ENCODE peak calls at places on chromosomes 16 and 17, in ten cellular contexts. One of them, this sample, is unnamed.
A peak's percentile ranks its signal among the peaks of the same experiment; 100 is the strongest.

GRCh38 chr16:89183463-89183862 is 11.9 kb downstream of the CDH15 start:
- DNase-seq in mesendoderm: no peak
- DNase-seq in dorsolateral prefrontal cortex: no peak
- DNase-seq in A549: no peak
- DNase-seq in IMR-90: no peak
- DNase-seq in fibroblast of pulmonary artery: no peak
- DNase-seq in GM12878: no peak
- DNase-seq in uterus: no peak
- DNase-seq in left lung: no peak
- DNase-seq in ovary: no peak
- DNase-seq in this sample: no peak

GRCh38 chr17:79298801-79299200 is 224.2 kb downstream of the ENGASE start:
- DNase-seq in mesendoderm: no peak
- DNase-seq in GM12878: no peak
- DNase-seq in dorsolateral prefrontal cortex: no peak
- DNase-seq in left lung: no peak
- DNase-seq in fibroblast of pulmonary artery: no peak
- DNase-seq in ovary: no peak
- DNase-seq in IMR-90: no peak
- DNase-seq in A549: no peak
- DNase-seq in uterus: no peak
- DNase-seq in this sample: no peak

GRCh38 chr17:6556121-6557039 is at the start of gene PITPNM3:
- DNase-seq in dorsolateral prefrontal cortex: no peak
- DNase-seq in fibroblast of pulmonary artery: no peak
- DNase-seq in ovary: peak; percentile 61
- DNase-seq in uterus: no peak
- DNase-seq in mesendoderm: no peak
- DNase-seq in A549: no peak
- DNase-seq in IMR-90: no peak
- DNase-seq in left lung: peak; percentile 42
- DNase-seq in GM12878: no peak
- DNase-seq in this sample: peak; percentile 90

GRCh38 chr17:35052240-35052608 is 11.3 kb downstream of the RFFL start:
- DNase-seq in A549: no peak
- DNase-seq in left lung: no peak
- DNase-seq in IMR-90: peak; percentile 77
- DNase-seq in mesendoderm: no peak
- DNase-seq in dorsolateral prefrontal cortex: no peak
- DNase-seq in uterus: no peak
- DNase-seq in GM12878: no peak
- DNase-seq in fibroblast of pulmonary artery: no peak
- DNase-seq in ovary: no peak
- DNase-seq in this sample: no peak

GRCh38 chr17:50274142-50274944 is at the start of gene TMEM92:
- DNase-seq in uterus: peak; percentile 65
- DNase-seq in left lung: peak; percentile 83
- DNase-seq in mesendoderm: peak; percentile 94
- DNase-seq in GM12878: no peak
- DNase-seq in A549: peak; percentile 71
- DNase-seq in fibroblast of pulmonary artery: no peak
- DNase-seq in ovary: peak; percentile 55
- DNase-seq in IMR-90: no peak
- DNase-seq in dorsolateral prefrontal cortex: no peak
- DNase-seq in this sample: peak; percentile 97

GRCh38 chr16:50154369-50154947 is 1.4 kb downstream of the TENT4B start:
- DNase-seq in left lung: no peak
- DNase-seq in A549: peak; percentile 16
- DNase-seq in ovary: peak; percentile 21
- DNase-seq in dorsolateral prefrontal cortex: no peak
- DNase-seq in uterus: no peak
- DNase-seq in IMR-90: no peak
- DNase-seq in mesendoderm: peak; percentile 19
- DNase-seq in GM12878: no peak
- DNase-seq in fibroblast of pulmonary artery: no peak
- DNase-seq in this sample: no peak

GRCh38 chr16:23496826-23497542 is 13.3 kb downstream of the GGA2 start:
- DNase-seq in left lung: peak; percentile 56
- DNase-seq in dorsolateral prefrontal cortex: peak; percentile 24
- DNase-seq in IMR-90: peak; percentile 21
- DNase-seq in ovary: peak; percentile 51
- DNase-seq in mesendoderm: no peak
- DNase-seq in GM12878: no peak
- DNase-seq in uterus: peak; percentile 62
- DNase-seq in A549: no peak
- DNase-seq in fibroblast of pulmonary artery: peak; percentile 67
- DNase-seq in this sample: no peak

GRCh38 chr17:27846042-27846655 is 45.8 kb upstream of the NOS2 start:
- DNase-seq in ovary: no peak
- DNase-seq in uterus: no peak
- DNase-seq in mesendoderm: no peak
- DNase-seq in fibroblast of pulmonary artery: no peak
- DNase-seq in left lung: no peak
- DNase-seq in GM12878: no peak
- DNase-seq in dorsolateral prefrontal cortex: no peak
- DNase-seq in A549: no peak
- DNase-seq in IMR-90: no peak
- DNase-seq in this sample: no peak

GRCh38 chr16:12187939-12188673 is 211.6 kb downstream of the SNX29 start:
- DNase-seq in fibroblast of pulmonary artery: no peak
- DNase-seq in uterus: no peak
- DNase-seq in IMR-90: no peak
- DNase-seq in mesendoderm: no peak
- DNase-seq in ovary: no peak
- DNase-seq in left lung: no peak
- DNase-seq in GM12878: no peak
- DNase-seq in dorsolateral prefrontal cortex: no peak
- DNase-seq in A549: peak; percentile 13
- DNase-seq in this sample: no peak
- H3K4me3 ChIP-seq in fibroblast of pulmonary artery: no peak overlapping the region
- H3K4me3 ChIP-seq in uterus: no peak overlapping the region
- H3K4me3 ChIP-seq in IMR-90: no peak overlapping the region
- H3K4me3 ChIP-seq in mesendoderm: no peak overlapping the region
- H3K4me3 ChIP-seq in ovary: no peak overlapping the region
- H3K4me3 ChIP-seq in left lung: no peak overlapping the region
- H3K4me3 ChIP-seq in GM12878: no peak overlapping the region
- H3K4me3 ChIP-seq in dorsolateral prefrontal cortex: no peak overlapping the region
- H3K4me3 ChIP-seq in A549: no peak overlapping the region
- H3K4me3 ChIP-seq in this sample: no peak overlapping the region

DNA sequence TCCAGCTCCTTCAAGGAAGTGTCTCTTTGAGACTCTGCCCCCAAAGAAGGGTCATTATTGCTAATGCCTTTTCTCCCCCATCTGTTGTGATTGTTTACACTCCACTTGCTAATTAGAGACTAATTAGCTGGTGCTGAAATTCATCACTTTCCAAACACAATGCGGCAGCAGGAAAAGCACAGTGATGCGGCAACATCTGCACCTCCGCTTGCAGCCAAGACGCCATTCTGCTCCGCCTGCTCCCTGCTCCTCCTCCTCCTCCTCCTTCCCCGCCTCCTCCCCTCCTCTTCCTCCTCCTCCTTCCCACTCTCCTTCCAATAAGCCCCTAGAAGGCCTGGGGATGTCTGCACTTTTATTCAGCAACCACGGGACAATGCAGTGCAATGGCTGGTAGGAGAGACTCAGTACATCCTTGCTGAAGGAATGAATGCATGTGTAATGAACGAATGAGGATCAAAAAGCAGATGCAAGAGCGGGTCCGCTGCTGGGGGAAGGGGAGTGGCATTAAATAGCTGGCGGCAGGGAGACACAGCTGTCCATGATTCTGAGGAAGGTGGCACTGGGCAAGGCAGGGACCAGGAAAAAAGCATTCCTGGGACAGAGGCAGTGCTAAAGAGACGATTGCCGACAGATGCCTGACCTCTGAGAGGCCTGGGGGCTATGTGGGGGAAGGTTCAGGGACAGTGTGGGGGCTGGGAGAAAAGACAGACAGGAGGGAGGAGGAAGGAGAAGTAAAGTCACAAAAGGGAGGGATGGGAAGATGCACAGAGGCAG is 110.3 kb downstream of the SDK2 start:
- DNase-seq in GM12878: no peak
- DNase-seq in ovary: no peak
- DNase-seq in left lung: no peak
- DNase-seq in dorsolateral prefrontal cortex: peak; percentile 23
- DNase-seq in mesendoderm: peak; percentile 67
- DNase-seq in uterus: no peak
- DNase-seq in fibroblast of pulmonary artery: no peak
- DNase-seq in IMR-90: no peak
- DNase-seq in A549: no peak
- DNase-seq in this sample: no peak
- H3K4me3 ChIP-seq in GM12878: no peak overlapping the region
- H3K4me3 ChIP-seq in ovary: no peak overlapping the region
- H3K4me3 ChIP-seq in left lung: no peak overlapping the region
- H3K4me3 ChIP-seq in dorsolateral prefrontal cortex: no peak overlapping the region
- H3K4me3 ChIP-seq in mesendoderm: no peak overlapping the region
- H3K4me3 ChIP-seq in uterus: no peak overlapping the region
- H3K4me3 ChIP-seq in fibroblast of pulmonary artery: no peak overlapping the region
- H3K4me3 ChIP-seq in IMR-90: no peak overlapping the region
- H3K4me3 ChIP-seq in A549: no peak overlapping the region
- H3K4me3 ChIP-seq in this sample: no peak overlapping the region

DNA sequence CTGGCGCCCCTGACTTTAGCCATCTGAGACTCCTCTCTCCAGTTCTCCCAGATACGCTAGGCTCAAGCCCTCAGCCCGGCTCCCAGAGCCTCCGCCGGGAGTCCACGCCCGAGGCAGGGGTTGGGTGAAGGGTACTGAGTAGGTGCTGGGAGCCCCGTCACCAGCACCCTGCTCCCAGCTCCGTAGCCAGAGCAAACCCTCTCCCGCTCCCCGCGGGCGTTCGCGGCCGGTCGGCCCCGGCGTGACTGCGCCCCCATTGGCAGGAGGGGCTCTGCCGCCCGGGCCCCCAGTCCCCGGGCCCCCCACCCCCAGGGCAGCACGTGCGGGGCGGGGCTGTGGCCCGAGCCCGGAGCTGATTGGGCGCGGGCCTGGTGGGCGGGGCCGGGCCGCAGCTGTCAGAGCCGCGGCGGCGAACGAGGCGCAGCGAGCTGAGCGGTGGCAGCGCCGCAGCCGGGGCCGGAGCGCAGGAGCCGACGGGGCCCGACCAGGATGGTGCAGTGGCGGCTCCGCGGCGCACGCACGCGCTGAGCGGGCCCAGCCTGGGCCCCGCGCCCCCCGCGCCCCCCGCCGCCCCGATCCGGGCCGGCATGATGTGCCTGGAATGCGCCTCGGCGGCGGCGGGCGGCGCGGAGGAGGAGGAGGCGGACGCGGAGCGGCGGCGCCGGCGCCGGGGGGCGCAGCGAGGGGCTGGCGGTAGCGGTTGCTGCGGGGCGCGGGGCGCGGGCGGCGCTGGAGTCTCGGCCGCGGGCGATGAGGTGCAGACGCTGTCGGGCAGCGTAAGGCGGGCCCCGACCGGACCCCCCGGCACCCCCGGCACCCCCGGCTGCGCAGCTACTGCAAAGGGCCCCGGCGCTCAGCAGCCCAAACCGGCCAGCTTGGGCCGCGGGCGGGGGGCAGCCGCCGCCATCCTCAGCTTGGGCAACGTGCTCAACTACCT is at the start of gene SPNS2:
- DNase-seq in A549: peak; percentile 55
- DNase-seq in uterus: no peak
- DNase-seq in left lung: peak; percentile 53
- DNase-seq in mesendoderm: peak; percentile 58
- DNase-seq in dorsolateral prefrontal cortex: peak; percentile 44
- DNase-seq in ovary: peak; percentile 40
- DNase-seq in GM12878: no peak
- DNase-seq in IMR-90: peak; percentile 29
- DNase-seq in fibroblast of pulmonary artery: peak; percentile 38
- DNase-seq in this sample: peak; percentile 99
- H3K4me3 ChIP-seq in A549: peak within 1 kb of the TSS; percentile 49
- H3K4me3 ChIP-seq in uterus: peak within 1 kb of the TSS; percentile 29
- H3K4me3 ChIP-seq in left lung: peak within 1 kb of the TSS; percentile 57
- H3K4me3 ChIP-seq in mesendoderm: no peak within 1 kb of the TSS
- H3K4me3 ChIP-seq in dorsolateral prefrontal cortex: peak within 1 kb of the TSS; percentile 71
- H3K4me3 ChIP-seq in ovary: peak within 1 kb of the TSS; percentile 30
- H3K4me3 ChIP-seq in GM12878: peak within 1 kb of the TSS; percentile 41
- H3K4me3 ChIP-seq in IMR-90: no peak within 1 kb of the TSS
- H3K4me3 ChIP-seq in fibroblast of pulmonary artery: peak within 1 kb of the TSS; percentile 12
- H3K4me3 ChIP-seq in this sample: peak within 1 kb of the TSS; percentile 45

GRCh38 chr17:73663614-73664013 is 19.4 kb upstream of the SDK2 start:
- DNase-seq in A549: no peak
- DNase-seq in fibroblast of pulmonary artery: no peak
- DNase-seq in ovary: no peak
- DNase-seq in left lung: no peak
- DNase-seq in mesendoderm: peak; percentile 36
- DNase-seq in dorsolateral prefrontal cortex: no peak
- DNase-seq in IMR-90: no peak
- DNase-seq in GM12878: no peak
- DNase-seq in uterus: no peak
- DNase-seq in this sample: no peak

GRCh38 chr17:73669771-73670170 is 25.5 kb upstream of the SDK2 start:
- DNase-seq in dorsolateral prefrontal cortex: no peak
- DNase-seq in GM12878: no peak
- DNase-seq in fibroblast of pulmonary artery: no peak
- DNase-seq in ovary: no peak
- DNase-seq in IMR-90: no peak
- DNase-seq in uterus: no peak
- DNase-seq in left lung: no peak
- DNase-seq in A549: no peak
- DNase-seq in mesendoderm: no peak
- DNase-seq in this sample: no peak

GRCh38 chr17:73667184-73667959 is 23.1 kb upstream of the SDK2 start:
- DNase-seq in uterus: no peak
- DNase-seq in GM12878: no peak
- DNase-seq in fibroblast of pulmonary artery: no peak
- DNase-seq in left lung: no peak
- DNase-seq in IMR-90: no peak
- DNase-seq in ovary: no peak
- DNase-seq in dorsolateral prefrontal cortex: no peak
- DNase-seq in A549: no peak
- DNase-seq in mesendoderm: no peak
- DNase-seq in this sample: no peak
- H3K4me3 ChIP-seq in uterus: no peak overlapping the region
- H3K4me3 ChIP-seq in GM12878: no peak overlapping the region
- H3K4me3 ChIP-seq in fibroblast of pulmonary artery: no peak overlapping the region
- H3K4me3 ChIP-seq in left lung: no peak overlapping the region
- H3K4me3 ChIP-seq in IMR-90: no peak overlapping the region
- H3K4me3 ChIP-seq in ovary: no peak overlapping the region
- H3K4me3 ChIP-seq in dorsolateral prefrontal cortex: no peak overlapping the region
- H3K4me3 ChIP-seq in A549: no peak overlapping the region
- H3K4me3 ChIP-seq in mesendoderm: no peak overlapping the region
- H3K4me3 ChIP-seq in this sample: no peak overlapping the region

GRCh38 chr16:262121-262745 is 13.5 kb downstream of the RGS11 start:
- DNase-seq in fibroblast of pulmonary artery: no peak
- DNase-seq in mesendoderm: no peak
- DNase-seq in ovary: no peak
- DNase-seq in GM12878: no peak
- DNase-seq in uterus: no peak
- DNase-seq in dorsolateral prefrontal cortex: no peak
- DNase-seq in A549: no peak
- DNase-seq in left lung: no peak
- DNase-seq in IMR-90: no peak
- DNase-seq in this sample: peak; percentile 46
- H3K4me3 ChIP-seq in fibroblast of pulmonary artery: no peak overlapping the region
- H3K4me3 ChIP-seq in mesendoderm: no peak overlapping the region
- H3K4me3 ChIP-seq in ovary: no peak overlapping the region
- H3K4me3 ChIP-seq in GM12878: no peak overlapping the region
- H3K4me3 ChIP-seq in uterus: no peak overlapping the region
- H3K4me3 ChIP-seq in dorsolateral prefrontal cortex: no peak overlapping the region
- H3K4me3 ChIP-seq in A549: no peak overlapping the region
- H3K4me3 ChIP-seq in left lung: no peak overlapping the region
- H3K4me3 ChIP-seq in IMR-90: no peak overlapping the region
- H3K4me3 ChIP-seq in this sample: no peak overlapping the region

This sample was measured in H7.